ENCODE peak calls at places on chromosomes 16 and 17, in nine cellular contexts. N is colonic mucosa; R is hepatocyte; T is CD4-positive, CD25-positive, alpha-beta regulatory T cell; Q is right atrium auricular region; M is substantia nigra; B is CD4-positive, alpha-beta memory T cell; U is CD4-positive, alpha-beta T cell; H is A549. P is an unnamed sample.

GRCh38 chr17:59607817-59608403 is 11.8 kb upstream of the CLTC start:
- DNase-seq in N (peak), R (peak), T (peak), Q (no peak), M (no peak), B (no peak), U (peak), H (no peak), P (no peak)

GRCh38 chr17:76121932-76122383 is 18.4 kb upstream of the EXOC7 start:
- DNase-seq in N (peak), R (no peak), T (no peak), Q (no peak), M (no peak), B (no peak), U (no peak), H (no peak), P (no peak)

GRCh38 chr17:50363217-50364060 is 9.5 kb downstream of the MRPL27 start:
- DNase-seq in N (no peak), R (no peak), T (no peak), Q (no peak), M (peak), B (no peak), U (no peak), H (no peak), P (no peak)

GRCh38 chr17:36675250-36675649 is 73.9 kb downstream of the MRM1 start:
- DNase-seq in N (no peak), R (no peak), T (peak), Q (no peak), M (no peak), B (peak), U (no peak), H (no peak), P (no peak)

GRCh38 chr16:19008245-19008644 is 24.5 kb downstream of the TMC7 start:
- DNase-seq in N (no peak), R (no peak), T (no peak), Q (no peak), M (no peak), B (no peak), U (no peak), H (no peak), P (no peak)

GRCh38 chr17:68329331-68329730 is 38.0 kb downstream of the ARSG start:
- DNase-seq in N (no peak), R (no peak), T (no peak), Q (no peak), M (no peak), B (no peak), U (no peak), H (no peak), P (no peak)

GRCh38 chr17:82325286-82326180 is 8.0 kb downstream of the SECTM1 start:
- DNase-seq in N (no peak), R (no peak), T (no peak), Q (no peak), M (no peak), B (no peak), U (no peak), H (no peak), P (no peak)

GRCh38 chr16:11423315-11424117 is 78.3 kb downstream of the RMI2 start:
- DNase-seq in N (no peak), R (no peak), T (no peak), Q (no peak), M (no peak), B (no peak), U (no peak), H (no peak), P (no peak)

GRCh38 chr17:61554209-61554608 is 36.8 kb downstream of the NACA2 start:
- DNase-seq in N (no peak), R (no peak), T (no peak), Q (no peak), M (no peak), B (no peak), U (no peak), H (no peak), P (no peak)

GRCh38 chr16:30893082-30893743 is 664 bp downstream of the BCL7C start:
- DNase-seq in N (peak), R (peak), T (no peak), Q (no peak), M (no peak), B (peak), U (no peak), H (no peak), P (no peak)

GRCh38 chr17:10754109-10754508 is 24.3 kb upstream of the TMEM220 start:
- DNase-seq in N (peak), R (peak), T (peak), Q (no peak), M (no peak), B (no peak), U (no peak), H (peak), P (no peak)

GRCh38 chr16:17305694-17306093 is 165.1 kb downstream of the XYLT1 start:
- DNase-seq in N (no peak), R (no peak), T (peak), Q (no peak), M (no peak), B (no peak), U (no peak), H (no peak), P (no peak)

GRCh38 chr17:9002610-9003354 is 18.5 kb upstream of the NTN1 start:
- DNase-seq in N (no peak), R (peak), T (peak), Q (no peak), M (no peak), B (no peak), U (no peak), H (peak), P (no peak)

GRCh38 chr16:2008631-2009301 is 855 bp downstream of the ZNF598 start:
- DNase-seq in N (peak), R (no peak), T (peak), Q (no peak), M (no peak), B (peak), U (no peak), H (no peak), P (no peak)

GRCh38 chr17:69597898-69598692 is 183.6 kb downstream of the MAP2K6 start:
- DNase-seq in N (no peak), R (no peak), T (no peak), Q (no peak), M (no peak), B (no peak), U (no peak), H (no peak), P (peak)

GRCh38 chr16:86576591-86577313 is 1.6 kb upstream of the FOXL1 start:
- DNase-seq in N (no peak), R (no peak), T (no peak), Q (no peak), M (no peak), B (no peak), U (no peak), H (no peak), P (no peak)

GRCh38 chr16:88920618-88921602 is 54.5 kb upstream of the PABPN1L start:
- DNase-seq in N (peak), R (peak), T (peak), Q (peak), M (no peak), B (no peak), U (no peak), H (no peak), P (no peak)

GRCh38 chr17:77372444-77373297 is 231.9 kb downstream of the SEC14L1 start:
- DNase-seq in N (peak), R (peak), T (peak), Q (peak), M (peak), B (peak), U (no peak), H (no peak), P (no peak)

GRCh38 chr17:78498848-78499247 is 78.3 kb downstream of the DNAH17 start:
- DNase-seq in N (no peak), R (no peak), T (no peak), Q (no peak), M (no peak), B (no peak), U (no peak), H (no peak), P (no peak)

GRCh38 chr17:48570325-48571023 is 7.7 kb downstream of the HOXB4 start:
- DNase-seq in N (no peak), R (no peak), T (no peak), Q (no peak), M (no peak), B (no peak), U (no peak), H (no peak), P (no peak)

GRCh38 chr16:54936086-54936978 is 5.7 kb downstream of the IRX5 start:
- DNase-seq in N (no peak), R (peak), T (no peak), Q (no peak), M (peak), B (no peak), U (no peak), H (no peak), P (no peak)

GRCh38 chr16:62408760-62409159 is 372.5 kb upstream of the CDH8 start:
- DNase-seq in N (no peak), R (peak), T (no peak), Q (no peak), M (no peak), B (no peak), U (no peak), H (no peak), P (no peak)

GRCh38 chr17:75410141-75410540 is 4.7 kb upstream of the GRB2 start:
- DNase-seq in N (no peak), R (no peak), T (no peak), Q (no peak), M (no peak), B (no peak), U (no peak), H (no peak), P (no peak)

GRCh38 chr17:40596261-40596919 is 31.1 kb upstream of the CCR7 start:
- DNase-seq in N (no peak), R (no peak), T (peak), Q (peak), M (no peak), B (no peak), U (no peak), H (peak), P (no peak)

GRCh38 chr16:1277016-1277944 is 21.4 kb downstream of the TPSD1 start:
- DNase-seq in N (no peak), R (no peak), T (no peak), Q (no peak), M (no peak), B (no peak), U (no peak), H (no peak), P (no peak)

GRCh38 chr16:74035816-74036215 is 260.8 kb upstream of the PSMD7 start:
- DNase-seq in N (no peak), R (peak), T (peak), Q (no peak), M (no peak), B (no peak), U (no peak), H (peak), P (no peak)

GRCh38 chr17:73710095-73710592 is 65.9 kb upstream of the SDK2 start:
- DNase-seq in N (peak), R (peak), T (peak), Q (peak), M (peak), B (peak), U (peak), H (peak), P (no peak)

GRCh38 chr17:33073416-33073815 is 81.8 kb downstream of the SPACA3 start:
- DNase-seq in N (no peak), R (no peak), T (no peak), Q (no peak), M (no peak), B (no peak), U (no peak), H (no peak), P (no peak)

GRCh38 chr17:65994114-65994513 is 197.8 kb downstream of the CEP112 start:
- DNase-seq in N (no peak), R (no peak), T (no peak), Q (no peak), M (no peak), B (no peak), U (no peak), H (no peak), P (no peak)

GRCh38 chr16:84266451-84266850 is 26.6 kb upstream of the KCNG4 start:
- DNase-seq in N (peak), R (peak), T (peak), Q (peak), M (peak), B (peak), U (no peak), H (peak), P (no peak)

GRCh38 chr16:50509521-50510341 is 38.5 kb upstream of the NKD1 start:
- DNase-seq in N (peak), R (no peak), T (peak), Q (peak), M (peak), B (peak), U (peak), H (no peak), P (no peak)

GRCh38 chr16:89072216-89073130 is 21.2 kb upstream of the ACSF3 start:
- DNase-seq in N (no peak), R (peak), T (no peak), Q (no peak), M (no peak), B (no peak), U (no peak), H (no peak), P (no peak)

GRCh38 chr16:8660841-8661301 is 13.5 kb upstream of the ABAT start:
- DNase-seq in N (peak), R (peak), T (peak), Q (peak), M (peak), B (peak), U (peak), H (peak), P (no peak)

GRCh38 chr16:19844945-19845641 is 39.6 kb downstream of the GPRC5B start:
- DNase-seq in N (no peak), R (peak), T (no peak), Q (no peak), M (no peak), B (no peak), U (no peak), H (peak), P (no peak)

GRCh38 chr16:87653234-87653633 is 50.9 kb downstream of the JPH3 start:
- DNase-seq in N (no peak), R (peak), T (peak), Q (no peak), M (no peak), B (no peak), U (no peak), H (peak), P (no peak)

GRCh38 chr17:41061969-41062368 is 2.1 kb upstream of the KRTAP2-3 start:
- DNase-seq in N (no peak), R (no peak), T (no peak), Q (no peak), M (no peak), B (no peak), U (no peak), H (peak), P (no peak)

GRCh38 chr16:28925386-28926228 is 569 bp upstream of the RABEP2 start:
- DNase-seq in N (peak), R (peak), T (peak), Q (peak), M (no peak), B (peak), U (peak), H (peak), P (no peak)

GRCh38 chr16:86880316-86881117 is 302.2 kb downstream of the FOXL1 start:
- DNase-seq in N (no peak), R (no peak), T (no peak), Q (no peak), M (no peak), B (no peak), U (no peak), H (no peak), P (no peak)

GRCh38 chr16:53712065-53712464 is 8.1 kb downstream of the FTO start:
- DNase-seq in N (no peak), R (no peak), T (no peak), Q (no peak), M (no peak), B (no peak), U (no peak), H (no peak), P (no peak)

GRCh38 chr16:53707671-53708070 is 3.7 kb downstream of the FTO start:
- DNase-seq in N (no peak), R (no peak), T (no peak), Q (no peak), M (no peak), B (no peak), U (no peak), H (no peak), P (no peak)

GRCh38 chr16:53704445-53704813 is 473 bp downstream of the FTO start:
- DNase-seq in N (no peak), R (no peak), T (no peak), Q (no peak), M (no peak), B (no peak), U (no peak), H (no peak), P (no peak)

GRCh38 chr16:53711390-53711789 is 7.4 kb downstream of the FTO start:
- DNase-seq in N (no peak), R (no peak), T (no peak), Q (no peak), M (no peak), B (no peak), U (no peak), H (no peak), P (no peak)

DNA sequence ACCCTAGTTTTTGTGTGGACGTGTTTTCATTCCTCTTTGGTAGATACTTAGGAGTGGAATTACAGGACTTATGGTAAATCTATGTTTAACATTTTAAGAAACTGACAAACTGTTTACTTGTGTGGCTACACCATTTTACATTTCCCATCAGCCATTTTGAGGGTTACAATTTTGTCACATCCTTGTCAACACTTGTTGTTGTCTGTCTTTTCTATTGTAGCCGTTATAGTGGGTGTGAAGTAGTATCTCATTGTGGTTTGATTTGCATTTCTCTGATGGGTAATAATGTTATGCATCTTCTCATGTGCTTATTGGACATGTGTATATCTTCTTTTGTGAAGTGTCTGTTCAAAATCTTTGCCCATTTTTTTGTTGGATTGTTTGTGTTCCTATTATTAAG is 4.5 kb downstream of the FTO start:
- DNase-seq in N (no peak), R (no peak), T (no peak), Q (no peak), M (no peak), B (no peak), U (no peak), H (no peak), P (no peak)
- H3K27ac ChIP-seq in N (no peak), R (no peak), T (no peak), Q (no peak), M (no peak), B (no peak), U (no peak), H (no peak), P (no peak)

GRCh38 chr16:71348262-71349085 is 10.0 kb upstream of the CALB2 start:
- DNase-seq in N (no peak), R (no peak), T (no peak), Q (peak), M (no peak), B (no peak), U (no peak), H (no peak), P (no peak)

GRCh38 chr16:71352963-71353460 is 5.5 kb upstream of the CALB2 start:
- DNase-seq in N (no peak), R (no peak), T (no peak), Q (no peak), M (no peak), B (no peak), U (no peak), H (no peak), P (no peak)

GRCh38 chr16:71351558-71351901 is 7.0 kb upstream of the CALB2 start:
- DNase-seq in N (no peak), R (no peak), T (no peak), Q (no peak), M (no peak), B (no peak), U (no peak), H (no peak), P (no peak)

GRCh38 chr16:71352466-71352865 is 6.1 kb upstream of the CALB2 start:
- DNase-seq in N (no peak), R (no peak), T (no peak), Q (no peak), M (no peak), B (no peak), U (no peak), H (no peak), P (no peak)

GRCh38 chr16:71350821-71351557 is 7.5 kb upstream of the CALB2 start:
- DNase-seq in N (no peak), R (no peak), T (no peak), Q (no peak), M (no peak), B (no peak), U (no peak), H (no peak), P (no peak)
- H3K27ac ChIP-seq in N (no peak), R (no peak), T (no peak), Q (no peak), M (no peak), B (no peak), U (no peak), H (no peak), P (no peak)

DNA sequence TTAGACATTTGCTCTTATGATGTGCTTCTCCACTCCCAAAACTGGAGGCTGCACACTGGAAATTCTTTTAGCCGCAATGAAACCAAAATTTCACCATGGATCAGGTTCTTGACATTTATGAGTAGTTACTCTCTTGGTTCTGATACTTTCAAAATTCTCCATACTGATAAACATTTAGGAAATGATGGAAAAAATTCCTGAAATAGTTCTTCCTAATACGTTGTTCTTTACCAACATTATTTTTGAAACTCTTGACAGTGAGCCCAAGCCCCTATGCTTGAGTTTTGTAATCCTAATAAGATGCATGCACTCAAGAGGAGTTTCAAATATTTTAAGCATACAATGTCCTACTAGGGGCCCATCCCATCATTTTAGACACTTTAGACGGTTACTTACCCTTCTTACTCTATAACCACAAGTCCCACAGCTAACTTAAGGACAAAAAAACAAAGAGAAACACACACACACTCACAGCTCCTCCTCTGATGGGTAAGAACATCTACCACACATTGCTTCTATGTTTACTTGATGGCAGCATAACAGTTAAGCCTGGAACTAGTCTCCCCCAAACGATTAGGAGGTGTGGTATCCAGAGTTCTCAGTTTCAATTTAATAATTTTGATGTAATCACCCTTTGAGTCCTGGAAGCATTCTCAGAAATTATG is 3.7 kb downstream of the VEZF1 start:
- DNase-seq in N (no peak), R (no peak), T (no peak), Q (no peak), M (no peak), B (no peak), U (no peak), H (no peak), P (no peak)
- H3K27ac ChIP-seq in N (no peak), R (peak), T (no peak), Q (peak), M (peak), B (no peak), U (no peak), H (peak), P (no peak)

GRCh38 chr17:4711671-4712111 is 1.3 kb downstream of the ARRB2 start:
- DNase-seq in N (peak), R (no peak), T (no peak), Q (no peak), M (peak), B (no peak), U (no peak), H (no peak), P (no peak)
- H3K27ac ChIP-seq in N (peak), R (no peak), T (peak), Q (peak), M (peak), B (peak), U (peak), H (peak), P (no peak)

GRCh38 chr17:4789701-4789950 is 862 bp downstream of the GLTPD2 start:
- DNase-seq in N (no peak), R (no peak), T (no peak), Q (no peak), M (no peak), B (no peak), U (no peak), H (no peak), P (no peak)
- H3K27ac ChIP-seq in N (peak), R (peak), T (peak), Q (peak), M (peak), B (peak), U (no peak), H (peak), P (peak)

GRCh38 chr17:6495450-6496115 is 51.3 kb downstream of the PIMREG start:
- DNase-seq in N (no peak), R (no peak), T (no peak), Q (no peak), M (no peak), B (no peak), U (no peak), H (no peak), P (no peak)
- H3K27ac ChIP-seq in N (no peak), R (no peak), T (no peak), Q (no peak), M (no peak), B (no peak), U (no peak), H (no peak), P (no peak)

GRCh38 chr16:85307552-85308364 is 195.5 kb upstream of the CIBAR2 start:
- DNase-seq in N (no peak), R (no peak), T (no peak), Q (no peak), M (no peak), B (no peak), U (no peak), H (no peak), P (no peak)

GRCh38 chr16:85308585-85309540 is 196.6 kb upstream of the CIBAR2 start:
- DNase-seq in N (no peak), R (no peak), T (peak), Q (no peak), M (no peak), B (no peak), U (no peak), H (no peak), P (no peak)

GRCh38 chr16:85310868-85311585 is 198.8 kb upstream of the CIBAR2 start:
- DNase-seq in N (no peak), R (no peak), T (peak), Q (no peak), M (no peak), B (no peak), U (no peak), H (no peak), P (no peak)

GRCh38 chr16:85311741-85312140 is 199.5 kb upstream of the CIBAR2 start:
- DNase-seq in N (no peak), R (no peak), T (no peak), Q (no peak), M (no peak), B (no peak), U (no peak), H (no peak), P (no peak)

GRCh38 chr16:85309656-85310587 is 197.7 kb upstream of the CIBAR2 start:
- DNase-seq in N (no peak), R (no peak), T (peak), Q (peak), M (peak), B (no peak), U (no peak), H (no peak), P (no peak)
- H3K27ac ChIP-seq in N (peak), R (no peak), T (peak), Q (peak), M (peak), B (no peak), U (peak), H (no peak), P (no peak)